ENCODE peak calls at places on chromosomes 11 and 22, in six cellular contexts. M is HepG2, N is upper lobe of left lung, E is A549, D is K562, T is GM12878. L is an unnamed sample.

GRCh38 chr11:64771861-64772260 is 6.5 kb downstream of the SF1 start:
- ATAC-seq in M (no peak), N (no peak), E (no peak), D (no peak), T (peak), L (no peak)

GRCh38 chr11:19050281-19050680 is 10.2 kb downstream of the MRGPRX2 start:
- ATAC-seq in M (no peak), N (no peak), E (no peak), D (no peak), T (no peak), L (no peak)

GRCh38 chr11:1546536-1547466 is 25.3 kb downstream of the DUSP8 start:
- ATAC-seq in M (peak), N (peak), E (peak), D (peak), T (peak), L (peak)

GRCh38 chr11:18259259-18259658 is 6.8 kb upstream of the SAA1 start:
- ATAC-seq in M (peak), N (no peak), E (no peak), D (no peak), T (no peak), L (no peak)

GRCh38 chr22:34800265-34800664 is 265.7 kb upstream of the ISX start:
- ATAC-seq in M (no peak), N (no peak), E (no peak), D (no peak), T (no peak), L (no peak)

GRCh38 chr22:38943882-38944281 is 13.5 kb upstream of the APOBEC3A start:
- ATAC-seq in M (no peak), N (no peak), E (no peak), D (no peak), T (no peak), L (no peak)

GRCh38 chr22:37298748-37299495 is 16.6 kb downstream of the CYTH4 start:
- ATAC-seq in M (no peak), N (no peak), E (no peak), D (no peak), T (no peak), L (no peak)

GRCh38 chr22:38081636-38081940 is 2.4 kb downstream of the SLC16A8 start:
- ATAC-seq in M (no peak), N (no peak), E (no peak), D (no peak), T (no peak), L (no peak)

GRCh38 chr11:3949132-3949531 is 93.7 kb downstream of the STIM1 start:
- ATAC-seq in M (no peak), N (no peak), E (no peak), D (peak), T (peak), L (no peak)

GRCh38 chr22:40668611-40669390 is 10.5 kb upstream of the MCHR1 start:
- ATAC-seq in M (peak), N (no peak), E (peak), D (no peak), T (peak), L (no peak)

GRCh38 chr11:70568504-70569172 is 170.3 kb downstream of the CTTN start:
- ATAC-seq in M (no peak), N (no peak), E (peak), D (peak), T (no peak), L (peak)

GRCh38 chr11:67113231-67113721 is 5.8 kb upstream of the KDM2A start:
- ATAC-seq in M (no peak), N (no peak), E (no peak), D (peak), T (peak), L (no peak)

GRCh38 chr11:73291781-73292180 is 16.3 kb upstream of the ARHGEF17 start:
- ATAC-seq in M (no peak), N (no peak), E (no peak), D (no peak), T (no peak), L (no peak)

GRCh38 chr22:45321827-45322226 is 12.1 kb downstream of the FAM118A start:
- ATAC-seq in M (no peak), N (no peak), E (no peak), D (no peak), T (no peak), L (no peak)

GRCh38 chr11:116969694-116970093 is 128.5 kb downstream of the SIK3 start:
- ATAC-seq in M (no peak), N (no peak), E (peak), D (no peak), T (no peak), L (no peak)

GRCh38 chr11:68694404-68695297 is 10.3 kb downstream of the GAL start:
- ATAC-seq in M (no peak), N (no peak), E (no peak), D (no peak), T (no peak), L (no peak)

GRCh38 chr11:122189259-122189658 is 73.2 kb upstream of the BLID start:
- ATAC-seq in M (no peak), N (no peak), E (peak), D (no peak), T (no peak), L (peak)

GRCh38 chr11:65329503-65329902 is 4.1 kb upstream of the DPF2 start:
- ATAC-seq in M (no peak), N (no peak), E (no peak), D (no peak), T (no peak), L (no peak)

GRCh38 chr22:25081409-25081824 is 118.2 kb upstream of the CRYBB3 start:
- ATAC-seq in M (peak), N (no peak), E (peak), D (peak), T (peak), L (no peak)

GRCh38 chr11:117940736-117941135 is 11.5 kb upstream of the TMPRSS13 start:
- ATAC-seq in M (no peak), N (no peak), E (no peak), D (no peak), T (no peak), L (no peak)

GRCh38 chr11:91756829-91757480 is 467.7 kb upstream of the FAT3 start:
- ATAC-seq in M (no peak), N (no peak), E (no peak), D (no peak), T (no peak), L (no peak)
- TF ChIP-seq EP300 in M (no peak), N (no peak), E (no peak), D (no peak), T (no peak), L (no peak)

DNA sequence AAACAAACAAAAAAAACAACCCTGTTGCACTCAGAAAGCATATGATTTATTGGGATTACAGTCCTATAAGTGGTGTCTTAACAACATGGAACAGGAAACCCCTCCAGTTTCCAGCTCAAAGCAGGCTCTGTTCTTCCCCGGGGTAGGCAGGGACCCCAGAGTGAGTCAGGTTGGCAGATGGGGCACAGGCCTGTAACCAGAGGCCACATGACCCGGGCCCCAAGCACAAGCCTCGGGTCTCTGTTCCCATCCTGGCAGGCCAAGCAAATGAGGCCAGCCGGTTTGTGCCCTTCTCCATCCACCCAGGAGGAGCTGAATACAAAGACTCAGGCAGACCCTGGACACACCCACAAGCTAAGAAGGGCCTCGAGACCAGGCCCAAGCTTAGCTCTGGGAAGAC is 75.8 kb downstream of the NAT10 start:
- ATAC-seq in M (no peak), N (no peak), E (no peak), D (no peak), T (no peak), L (no peak)
- TF ChIP-seq EP300 in M (no peak), N (no peak), E (no peak), D (no peak), T (no peak), L (no peak)

GRCh38 chr22:22887621-22888503 is at the start of gene IGLL5:
- ATAC-seq in M (no peak), N (no peak), E (no peak), D (peak), T (no peak), L (no peak)
- TF ChIP-seq EP300 in M (no peak), N (no peak), E (no peak), D (no peak), T (no peak), L (no peak)

GRCh38 chr11:46632502-46632901 is 15.1 kb downstream of the ATG13 start:
- ATAC-seq in M (no peak), N (no peak), E (no peak), D (no peak), T (no peak), L (no peak)
- TF ChIP-seq EP300 in M (no peak), N (no peak), E (no peak), D (no peak), T (no peak), L (no peak)

L was measured in gastroesophageal sphincter.